ENCODE peak calls at places on chromosomes 3 and 15, in six cellular contexts. L is prostate gland, U is mucosa of descending colon, I is stomach, Q is heart left ventricle, P is GM23338. R is an unnamed sample. For H3K4me1, the result is how much of the 10 kb centered on the place peaks cover.

GRCh38 chr3:129379582-129380358 is 48.7 kb downstream of the EFCAB12 start:
- DNase-seq in Q (no peak), I (no peak), P (no peak), U (no peak), L (no peak), R (no peak)

GRCh38 chr3:107772016-107772415 is 249.3 kb downstream of the BBX start:
- DNase-seq in L (no peak), U (no peak), P (no peak), I (no peak), Q (no peak), R (no peak)

GRCh38 chr3:153161138-153161713 is 800 bp upstream of the RAP2B start:
- DNase-seq in I (peak), P (peak), Q (peak), U (peak), L (peak), R (peak)

GRCh38 chr3:19348929-19349564 is 200.7 kb downstream of the KCNH8 start:
- DNase-seq in L (no peak), I (no peak), U (peak), P (peak), Q (no peak), R (no peak)

GRCh38 chr15:71332605-71333004 is 217.3 kb downstream of the THSD4 start:
- DNase-seq in I (no peak), Q (no peak), L (no peak), P (no peak), U (no peak), R (no peak)

GRCh38 chr3:15327941-15328340 is 4.4 kb downstream of the SH3BP5 start:
- DNase-seq in P (no peak), Q (peak), U (peak), I (no peak), L (peak), R (peak)

GRCh38 chr15:74238984-74239645 is 3.0 kb downstream of the CCDC33 start:
- DNase-seq in L (no peak), I (no peak), U (no peak), P (no peak), Q (no peak), R (no peak)

GRCh38 chr15:67755936-67756335 is 69.4 kb upstream of the SKOR1 start:
- DNase-seq in Q (no peak), P (no peak), U (no peak), I (no peak), L (no peak), R (no peak)

GRCh38 chr15:74136584-74137543 is 6.5 kb downstream of the ISLR2 start:
- DNase-seq in P (peak), I (no peak), U (no peak), L (no peak), Q (peak), R (no peak)

GRCh38 chr3:161913786-161914389 is 417.3 kb downstream of the OTOL1 start:
- DNase-seq in U (no peak), P (no peak), Q (no peak), L (no peak), I (no peak), R (no peak)

GRCh38 chr15:78103406-78104118 is 11.2 kb downstream of the SH2D7 start:
- DNase-seq in I (peak), Q (no peak), L (no peak), U (no peak), P (no peak), R (no peak)

GRCh38 chr15:52295421-52295991 is at the start of gene MYO5C:
- DNase-seq in L (peak), P (peak), U (peak), Q (peak), I (peak), R (peak)

DNA sequence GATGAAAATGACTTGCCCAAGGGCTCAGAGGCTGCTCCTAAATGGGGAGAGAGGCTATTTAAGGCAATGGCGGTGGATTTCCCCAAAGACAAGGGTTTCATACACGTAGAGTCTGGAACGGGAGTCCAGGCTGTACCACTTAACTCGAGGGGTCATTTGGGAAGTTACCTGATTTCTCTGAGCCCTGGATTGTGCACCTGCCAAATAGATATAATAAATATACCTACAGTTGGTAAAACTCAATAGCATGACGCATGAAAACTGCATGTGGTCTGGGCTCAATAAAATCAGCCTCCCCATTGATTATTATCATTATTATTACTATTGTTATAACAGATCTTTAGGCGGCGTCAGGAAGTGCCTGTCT is 1.3 kb upstream of the ITPR1 start:
- DNase-seq in L (no peak), I (no peak), U (no peak), P (no peak), Q (no peak), R (no peak)
- H3K4me1 ChIP-seq in L (under half), I (half or more), U (under half), P (under half), Q (under half), R (under half)

DNA sequence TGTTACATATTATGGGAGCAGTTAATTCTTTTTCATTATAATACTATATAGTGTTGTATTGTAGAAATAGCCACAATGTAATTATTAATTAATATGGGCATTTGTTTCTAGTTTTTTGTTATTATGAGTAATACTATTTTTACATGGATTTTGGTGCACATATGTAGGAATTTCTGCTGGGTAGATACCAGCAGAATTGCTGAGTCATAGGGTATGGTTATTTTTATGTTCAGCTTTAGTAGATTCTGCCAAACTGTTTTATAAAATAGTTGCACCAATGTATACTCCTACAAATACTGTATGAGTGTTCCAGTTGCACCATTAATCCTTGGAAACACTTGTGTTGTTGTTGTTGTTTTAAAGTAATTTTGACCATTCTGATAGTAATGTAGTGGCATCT is 91.5 kb downstream of the SH3GL3 start:
- DNase-seq in I (no peak), L (no peak), Q (no peak), U (no peak), P (no peak), R (no peak)
- TF ChIP-seq CTCF in I (no peak), L (no peak), Q (no peak), U (no peak), P (no peak), R (no peak)

GRCh38 chr3:13019243-13019701 is 54.0 kb downstream of the IQSEC1 start:
- DNase-seq in I (no peak), Q (peak), U (no peak), L (no peak), P (peak), R (peak)
- H3K4me3 ChIP-seq in I (no peak), Q (peak), U (no peak), L (no peak), P (no peak), R (peak)

GRCh38 chr3:13506239-13506638 is 26.1 kb downstream of the HDAC11 start:
- DNase-seq in U (no peak), L (no peak), Q (no peak), P (no peak), I (no peak), R (no peak)
- H3K4me1 ChIP-seq in U (under half), L (under half), Q (under half), P (under half), I (under half), R (under half)

GRCh38 chr15:88638626-88639372 is at the start of gene ISG20:
- DNase-seq in Q (peak), L (peak), P (peak), U (peak), I (peak), R (peak)
- TF ChIP-seq CTCF in Q (peak), L (peak), P (peak), U (peak), I (no peak), R (peak)

GRCh38 chr3:119146578-119147375 is 812 bp downstream of the TEX55 start:
- DNase-seq in I (no peak), Q (no peak), L (no peak), U (no peak), P (no peak), R (no peak)
- H3K4me3 ChIP-seq in I (no peak), Q (no peak), L (no peak), U (no peak), P (no peak), R (no peak)

DNA sequence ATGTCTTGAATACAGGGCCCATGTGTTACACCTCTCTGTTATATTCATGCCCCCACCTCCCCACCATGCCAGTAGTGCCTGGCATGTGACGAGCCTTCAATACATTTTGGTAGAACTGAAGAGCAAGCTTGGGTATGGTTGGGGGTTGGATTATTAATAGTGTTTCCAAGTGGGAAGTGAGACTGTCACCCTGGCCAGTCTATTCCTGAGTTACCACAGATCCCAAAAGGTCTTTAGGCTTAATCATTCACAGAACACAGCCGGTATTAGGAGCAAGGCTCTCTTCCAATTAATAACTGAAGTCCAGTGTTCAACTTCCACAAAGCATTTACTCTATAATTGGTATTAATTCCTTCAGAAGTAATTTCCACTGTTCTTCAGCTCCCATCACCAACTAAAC is 231.9 kb upstream of the LRTM1 start:
- DNase-seq in P (no peak), U (no peak), L (no peak), Q (no peak), I (no peak), R (no peak)
- H3K4me1 ChIP-seq in P (under half), U (under half), L (under half), Q (under half), I (under half), R (under half)

GRCh38 chr15:42800731-42801474 is 64.0 kb upstream of the CDAN1 start:
- DNase-seq in U (peak), P (peak), I (no peak), L (no peak), Q (no peak), R (no peak)
- TF ChIP-seq CTCF in U (no peak), P (peak), I (no peak), L (no peak), Q (no peak), R (no peak)

R was measured in psoas muscle.